ENCODE peak calls at places on chromosome 11, in four cellular contexts. One of them, this sample, is unnamed.
A peak's percentile ranks its signal among the peaks of the same experiment; 100 is the strongest.

GRCh38 chr11:85955531-85955930 is 100.3 kb downstream of the CCDC83 start:
- DNase-seq in endodermal cell: no peak
- DNase-seq in adrenal gland: peak; percentile 54
- DNase-seq in A673: no peak
- DNase-seq in this sample: no peak

GRCh38 chr11:113874096-113874919 is 1.1 kb downstream of the USP28 start:
- DNase-seq in endodermal cell: peak; percentile 57
- DNase-seq in adrenal gland: no peak
- DNase-seq in A673: peak; percentile 38
- DNase-seq in this sample: peak; percentile 51

GRCh38 chr11:44955019-44955738 is 4.5 kb upstream of the TP53I11 start:
- DNase-seq in endodermal cell: no peak
- DNase-seq in adrenal gland: peak; percentile 73
- DNase-seq in A673: peak; percentile 50
- DNase-seq in this sample: peak; percentile 55

GRCh38 chr11:60657880-60658279 is 41.5 kb upstream of the MS4A8 start:
- DNase-seq in endodermal cell: no peak
- DNase-seq in adrenal gland: no peak
- DNase-seq in A673: peak; percentile 5
- DNase-seq in this sample: no peak

GRCh38 chr11:123362941-123363340 is 67.1 kb upstream of the GRAMD1B start:
- DNase-seq in endodermal cell: no peak
- DNase-seq in adrenal gland: no peak
- DNase-seq in A673: no peak
- DNase-seq in this sample: no peak

GRCh38 chr11:64747961-64748715 is 4.2 kb upstream of the RASGRP2 start:
- DNase-seq in endodermal cell: no peak
- DNase-seq in adrenal gland: no peak
- DNase-seq in A673: no peak
- DNase-seq in this sample: peak; percentile 22

GRCh38 chr11:102874842-102875241 is at the start of gene MMP12:
- DNase-seq in endodermal cell: no peak
- DNase-seq in adrenal gland: no peak
- DNase-seq in A673: no peak
- DNase-seq in this sample: no peak

GRCh38 chr11:4610258-4610935 is 2.4 kb upstream of the TRIM68 start:
- DNase-seq in endodermal cell: no peak
- DNase-seq in adrenal gland: no peak
- DNase-seq in A673: no peak
- DNase-seq in this sample: no peak

GRCh38 chr11:118194835-118195627 is 18.6 kb upstream of the SCN2B start:
- DNase-seq in endodermal cell: peak; percentile 76
- DNase-seq in adrenal gland: peak; percentile 51
- DNase-seq in A673: no peak
- DNase-seq in this sample: no peak

GRCh38 chr11:102287963-102288744 is 29.1 kb upstream of the BIRC3 start:
- DNase-seq in endodermal cell: peak; percentile 64
- DNase-seq in adrenal gland: peak; percentile 55
- DNase-seq in A673: peak; percentile 89
- DNase-seq in this sample: peak; percentile 80

GRCh38 chr11:41578421-41579047 is 119.1 kb upstream of the LRRC4C start:
- DNase-seq in endodermal cell: no peak
- DNase-seq in adrenal gland: no peak
- DNase-seq in A673: no peak
- DNase-seq in this sample: no peak

GRCh38 chr11:44250421-44250820 is 59.5 kb downstream of the ALX4 start:
- DNase-seq in endodermal cell: no peak
- DNase-seq in adrenal gland: no peak
- DNase-seq in A673: no peak
- DNase-seq in this sample: no peak

GRCh38 chr11:44104472-44105294 is 9.2 kb downstream of the EXT2 start:
- DNase-seq in endodermal cell: peak; percentile 73
- DNase-seq in adrenal gland: no peak
- DNase-seq in A673: peak; percentile 74
- DNase-seq in this sample: peak; percentile 33

GRCh38 chr11:72586591-72587090 is 87.6 kb downstream of the PDE2A start:
- DNase-seq in endodermal cell: no peak
- DNase-seq in adrenal gland: no peak
- DNase-seq in A673: no peak
- DNase-seq in this sample: no peak

GRCh38 chr11:113397212-113397611 is 9.6 kb downstream of the ANKK1 start:
- DNase-seq in endodermal cell: no peak
- DNase-seq in adrenal gland: no peak
- DNase-seq in A673: no peak
- DNase-seq in this sample: no peak

GRCh38 chr11:23704183-23704582 is 792.7 kb upstream of the LUZP2 start:
- DNase-seq in endodermal cell: no peak
- DNase-seq in adrenal gland: no peak
- DNase-seq in A673: no peak
- DNase-seq in this sample: no peak

GRCh38 chr11:65594991-65595920 is at the start of gene KCNK7:
- DNase-seq in endodermal cell: no peak
- DNase-seq in adrenal gland: peak; percentile 19
- DNase-seq in A673: no peak
- DNase-seq in this sample: peak; percentile 73

GRCh38 chr11:112962854-112963367 is 1.7 kb downstream of the NCAM1 start:
- DNase-seq in endodermal cell: peak; percentile 84
- DNase-seq in adrenal gland: peak; percentile 80
- DNase-seq in A673: peak; percentile 65
- DNase-seq in this sample: peak; percentile 79

GRCh38 chr11:120924109-120924508 is 99.8 kb upstream of the TBCEL start:
- DNase-seq in endodermal cell: no peak
- DNase-seq in adrenal gland: no peak
- DNase-seq in A673: no peak
- DNase-seq in this sample: no peak

GRCh38 chr11:132054822-132055221 is 684.4 kb downstream of the NTM start:
- DNase-seq in endodermal cell: no peak
- DNase-seq in adrenal gland: no peak
- DNase-seq in A673: no peak
- DNase-seq in this sample: no peak

GRCh38 chr11:122920579-122920978 is 38.0 kb downstream of the JHY start:
- DNase-seq in endodermal cell: peak; percentile 60
- DNase-seq in adrenal gland: no peak
- DNase-seq in A673: no peak
- DNase-seq in this sample: peak; percentile 13

GRCh38 chr11:33942954-33943353 is 51.1 kb upstream of the LMO2 start:
- DNase-seq in endodermal cell: no peak
- DNase-seq in adrenal gland: peak; percentile 51
- DNase-seq in A673: peak; percentile 54
- DNase-seq in this sample: no peak

GRCh38 chr11:67309661-67310061 is 6.3 kb downstream of the SSH3 start:
- DNase-seq in endodermal cell: peak; percentile 24
- DNase-seq in adrenal gland: no peak
- DNase-seq in A673: no peak
- DNase-seq in this sample: no peak

GRCh38 chr11:43360361-43361032 is 1.8 kb downstream of the TTC17 start:
- DNase-seq in endodermal cell: no peak
- DNase-seq in adrenal gland: no peak
- DNase-seq in A673: peak; percentile 80
- DNase-seq in this sample: no peak

GRCh38 chr11:88352139-88352538 is 14.6 kb upstream of the CTSC start:
- DNase-seq in endodermal cell: no peak
- DNase-seq in adrenal gland: no peak
- DNase-seq in A673: peak; percentile 70
- DNase-seq in this sample: no peak

GRCh38 chr11:118078972-118079411 is 2.1 kb downstream of the TMPRSS4 start:
- DNase-seq in endodermal cell: no peak
- DNase-seq in adrenal gland: no peak
- DNase-seq in A673: no peak
- DNase-seq in this sample: no peak

GRCh38 chr11:31805629-31806185 is 5.4 kb downstream of the PAX6 start:
- DNase-seq in endodermal cell: peak; percentile 83
- DNase-seq in adrenal gland: no peak
- DNase-seq in A673: no peak
- DNase-seq in this sample: peak; percentile 90

GRCh38 chr11:7610393-7610792 is 62.9 kb downstream of the CYB5R2 start:
- DNase-seq in endodermal cell: no peak
- DNase-seq in adrenal gland: no peak
- DNase-seq in A673: no peak
- DNase-seq in this sample: no peak

GRCh38 chr11:30861506-30861905 is 275.4 kb upstream of the MPPED2 start:
- DNase-seq in endodermal cell: no peak
- DNase-seq in adrenal gland: no peak
- DNase-seq in A673: no peak
- DNase-seq in this sample: no peak

DNA sequence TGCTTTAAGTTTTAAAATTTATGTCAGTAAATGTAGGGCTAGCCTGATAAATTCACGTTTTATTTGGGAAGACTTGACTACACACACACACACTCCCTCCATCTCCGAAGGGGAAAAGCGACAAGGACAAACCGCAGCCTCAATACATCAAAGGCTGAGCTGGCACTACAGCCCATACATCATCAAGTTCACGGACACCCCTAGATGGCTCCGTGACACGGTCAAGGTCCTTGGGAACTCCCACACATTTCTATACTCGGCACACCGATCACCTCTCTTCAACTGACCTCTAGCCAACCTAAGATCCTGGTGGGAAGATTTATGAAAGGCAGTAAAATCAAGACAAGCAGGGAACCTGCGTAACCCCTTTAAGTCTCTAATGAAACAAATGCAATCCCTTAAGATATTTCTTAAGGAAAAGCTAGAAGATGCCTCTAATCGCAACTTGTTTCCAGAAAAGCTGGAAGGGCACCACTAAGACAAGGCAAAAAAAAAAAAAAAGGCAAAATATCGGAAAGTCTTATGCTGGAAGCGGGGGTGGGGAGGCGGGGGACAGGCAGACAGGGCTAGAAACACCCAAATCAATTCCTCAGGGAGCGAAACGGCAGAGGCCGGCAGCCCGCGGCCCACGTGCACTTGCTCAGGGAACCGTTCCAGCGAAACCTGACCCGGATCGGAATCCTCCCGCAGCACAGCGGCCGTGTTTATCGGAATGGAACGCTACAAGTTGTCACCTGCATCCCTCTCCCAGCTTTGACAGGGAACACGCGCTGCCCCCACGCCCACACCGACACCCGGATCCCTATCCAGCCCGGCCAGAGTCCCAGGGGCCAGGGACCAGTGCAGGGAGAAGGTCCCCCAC is 1.5 kb downstream of the ARHGAP20 start:
- DNase-seq in endodermal cell: peak; percentile 73
- DNase-seq in adrenal gland: peak; percentile 79
- DNase-seq in A673: peak; percentile 65
- DNase-seq in this sample: peak; percentile 64
- H3K4me3 ChIP-seq in endodermal cell: peak overlapping the region; percentile 82
- H3K4me3 ChIP-seq in adrenal gland: peak overlapping the region; percentile 45
- H3K4me3 ChIP-seq in A673: peak overlapping the region; percentile 76
- H3K4me3 ChIP-seq in this sample: peak overlapping the region; percentile 49

DNA sequence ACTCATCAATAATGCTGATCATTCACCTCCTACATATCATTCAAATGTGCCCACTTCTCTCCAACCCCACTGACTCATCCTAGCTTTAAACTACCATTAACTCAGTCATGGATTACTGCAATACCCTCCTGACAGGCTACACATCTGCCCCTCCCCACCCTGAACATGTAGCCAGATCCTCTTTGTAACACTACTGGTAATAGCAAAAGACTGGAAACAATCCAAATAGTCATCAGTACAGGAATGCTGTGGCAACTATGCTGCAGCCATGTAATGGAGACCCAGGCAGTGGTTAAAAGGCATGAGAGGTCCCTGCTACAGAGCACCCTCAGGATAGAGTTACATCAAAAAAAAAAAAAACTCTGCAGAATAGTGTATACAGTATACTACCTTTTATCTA is 16.6 kb downstream of the SLC43A3 start:
- DNase-seq in endodermal cell: no peak
- DNase-seq in adrenal gland: no peak
- DNase-seq in A673: no peak
- DNase-seq in this sample: no peak
- H3K36me3 ChIP-seq in endodermal cell: no peaks in the 10 kb centered on the region
- H3K36me3 ChIP-seq in adrenal gland: peaks cover 68% of the 10 kb centered on the region
- H3K36me3 ChIP-seq in A673: peaks cover 40% of the 10 kb centered on the region
- H3K36me3 ChIP-seq in this sample: peaks cover 3% of the 10 kb centered on the region

DNA sequence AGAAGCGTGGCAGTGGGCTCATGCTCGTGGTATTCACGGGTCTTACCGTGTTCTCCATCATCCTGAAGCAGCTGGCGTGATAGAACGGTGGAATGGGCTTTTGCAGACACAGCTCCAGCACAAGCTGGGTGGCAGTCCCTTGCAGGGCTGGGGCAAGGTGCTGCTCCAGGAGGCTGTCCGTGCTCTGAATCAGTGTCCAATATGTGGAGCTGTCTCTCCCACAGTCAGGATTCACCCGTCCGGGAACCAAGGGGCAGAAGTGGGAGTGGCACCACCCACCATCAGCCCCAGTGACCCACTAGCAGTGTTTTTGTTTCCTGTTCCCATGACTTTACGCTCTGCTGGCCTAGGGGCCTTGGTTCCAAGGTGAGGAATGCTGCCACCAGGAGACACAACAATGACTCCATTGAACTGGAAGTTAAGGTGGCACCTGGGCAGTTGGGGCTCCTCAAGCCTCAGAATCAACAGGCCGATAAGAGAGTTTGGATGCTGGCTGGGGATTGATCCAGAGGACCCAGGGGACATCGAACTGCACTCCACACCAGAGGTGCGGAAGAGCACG is 16.9 kb upstream of the CD81 start:
- DNase-seq in endodermal cell: no peak
- DNase-seq in adrenal gland: no peak
- DNase-seq in A673: no peak
- DNase-seq in this sample: no peak
- H3K27me3 ChIP-seq in endodermal cell: no peaks in the 10 kb centered on the region
- H3K27me3 ChIP-seq in adrenal gland: no peaks in the 10 kb centered on the region
- H3K27me3 ChIP-seq in A673: no peaks in the 10 kb centered on the region
- H3K27me3 ChIP-seq in this sample: no peaks in the 10 kb centered on the region

GRCh38 chr11:19240420-19241259 is at the start of gene E2F8:
- DNase-seq in endodermal cell: peak; percentile 99
- DNase-seq in adrenal gland: peak; percentile 93
- DNase-seq in A673: peak; percentile 94
- DNase-seq in this sample: peak; percentile 98

GRCh38 chr11:19237381-19237780 is 3.4 kb downstream of the E2F8 start:
- DNase-seq in endodermal cell: no peak
- DNase-seq in adrenal gland: no peak
- DNase-seq in A673: no peak
- DNase-seq in this sample: no peak

GRCh38 chr11:19241260-19242183 is 777 bp upstream of the E2F8 start:
- DNase-seq in endodermal cell: peak; percentile 89
- DNase-seq in adrenal gland: peak; percentile 26
- DNase-seq in A673: peak; percentile 63
- DNase-seq in this sample: peak; percentile 96

GRCh38 chr11:19237813-19238212 is 2.9 kb downstream of the E2F8 start:
- DNase-seq in endodermal cell: no peak
- DNase-seq in adrenal gland: no peak
- DNase-seq in A673: no peak
- DNase-seq in this sample: no peak

DNA sequence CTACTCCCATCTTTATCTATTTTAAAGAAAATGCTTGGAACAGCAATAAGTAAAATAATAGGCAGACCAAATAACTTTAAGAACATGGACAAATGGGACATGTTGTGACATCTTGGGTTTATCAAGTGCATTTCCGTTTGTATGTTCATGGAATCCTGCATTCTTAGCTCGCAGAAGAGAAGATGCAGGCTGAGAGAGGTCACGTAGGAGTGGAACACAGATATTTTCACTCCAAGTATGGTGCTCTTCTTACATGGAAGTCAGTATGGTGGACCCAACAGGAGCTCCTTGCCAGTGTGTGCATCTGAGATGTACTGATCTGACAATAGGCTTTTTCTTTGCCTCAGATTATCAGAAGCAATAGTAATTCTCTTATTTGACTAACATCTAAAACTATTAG is 1.7 kb downstream of the E2F8 start:
- DNase-seq in endodermal cell: no peak
- DNase-seq in adrenal gland: no peak
- DNase-seq in A673: no peak
- DNase-seq in this sample: no peak
- H3K4me3 ChIP-seq in endodermal cell: no peak overlapping the region
- H3K4me3 ChIP-seq in adrenal gland: no peak overlapping the region
- H3K4me3 ChIP-seq in A673: peak overlapping the region; percentile 68
- H3K4me3 ChIP-seq in this sample: no peak overlapping the region